ENCODE peak calls at places on chromosome X, in ten cellular contexts. J is GM12878, P is endothelial cell, A is lower leg skin, Z is kidney epithelial cell, U is nephron progenitor cell, G is AG04449, R is left ventricle myocardium inferior, N is OCI-LY7, I is GM23338. Y is an unnamed sample.

GRCh38 chrX:47571215-47571614 is 10.2 kb downstream of the ARAF start:
- DNase-seq in J (no peak), P (no peak), A (no peak), Z (no peak), U (no peak), G (no peak), R (no peak), N (no peak), I (no peak), Y (peak)

GRCh38 chrX:77910108-77910840 is at the start of gene ATP7A:
- DNase-seq in J (peak), P (peak), A (peak), Z (peak), U (peak), G (peak), R (peak), N (peak), I (peak), Y (peak)

GRCh38 chrX:18674788-18675735 is 3.2 kb upstream of the RS1 start:
- DNase-seq in J (peak), P (peak), A (peak), Z (no peak), U (peak), G (no peak), R (peak), N (peak), I (peak), Y (peak)

GRCh38 chrX:22136711-22137110 is 104.6 kb downstream of the PHEX start:
- DNase-seq in J (no peak), P (no peak), A (no peak), Z (no peak), U (no peak), G (no peak), R (no peak), N (no peak), I (no peak), Y (no peak)

GRCh38 chrX:37350034-37350365 is 836 bp downstream of the PRRG1 start:
- DNase-seq in J (no peak), P (no peak), A (no peak), Z (no peak), U (no peak), G (no peak), R (no peak), N (no peak), I (no peak), Y (no peak)

GRCh38 chrX:18855919-18856644 is 127.8 kb downstream of the PHKA2 start:
- DNase-seq in J (peak), P (no peak), A (no peak), Z (peak), U (no peak), G (no peak), R (no peak), N (no peak), I (no peak), Y (peak)

GRCh38 chrX:723781-724180 is 93.2 kb downstream of the SHOX start:
- DNase-seq in J (no peak), P (no peak), A (no peak), Z (no peak), U (no peak), G (no peak), R (no peak), N (no peak), I (no peak), Y (no peak)

GRCh38 chrX:97547873-97548578 is 664.3 kb downstream of the RPA4 start:
- DNase-seq in J (no peak), P (no peak), A (no peak), Z (no peak), U (no peak), G (no peak), R (no peak), N (no peak), I (no peak), Y (no peak)

GRCh38 chrX:129738466-129739308 is at the start of gene XPNPEP2:
- DNase-seq in J (no peak), P (no peak), A (no peak), Z (no peak), U (no peak), G (no peak), R (peak), N (no peak), I (peak), Y (no peak)

GRCh38 chrX:43958529-43958928 is 14.7 kb downstream of the NDP start:
- DNase-seq in J (peak), P (peak), A (no peak), Z (peak), U (peak), G (peak), R (no peak), N (peak), I (peak), Y (peak)

GRCh38 chrX:33195698-33196097 is 15.7 kb downstream of the DMD start:
- DNase-seq in J (no peak), P (no peak), A (no peak), Z (no peak), U (no peak), G (no peak), R (no peak), N (no peak), I (no peak), Y (no peak)

DNA sequence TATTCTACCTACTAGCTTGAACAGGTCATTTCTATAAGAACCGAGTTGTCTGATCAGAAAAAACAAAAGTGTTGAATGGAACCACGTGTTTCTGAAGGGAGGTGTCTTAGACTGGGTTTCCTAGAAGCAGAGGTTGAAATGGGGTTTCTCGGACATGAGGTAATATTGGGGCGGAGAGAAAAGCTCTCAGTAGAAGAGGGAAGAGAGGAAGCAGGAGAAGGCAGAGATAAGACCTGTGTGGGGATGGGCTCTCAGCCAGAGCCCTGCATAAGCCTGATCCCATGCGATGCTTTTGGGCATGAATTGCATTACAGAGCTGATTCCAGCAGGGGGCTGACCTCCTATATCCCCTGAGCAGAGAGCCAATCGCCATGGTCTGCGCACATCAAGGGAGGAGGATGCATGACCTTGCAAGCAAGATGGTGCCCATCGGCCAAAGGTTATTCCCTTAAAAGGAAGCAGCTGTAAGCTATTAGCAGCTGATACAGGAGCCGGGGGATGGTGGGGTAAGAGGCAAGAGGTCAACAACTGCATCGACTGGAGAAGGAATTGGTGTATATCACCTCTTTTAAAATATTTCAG is 7.7 kb downstream of the ANOS1 start:
- DNase-seq in J (no peak), P (peak), A (no peak), Z (no peak), U (no peak), G (no peak), R (no peak), N (no peak), I (peak), Y (no peak)
- TF ChIP-seq CTCF in J (peak), P (no peak), A (no peak), Z (no peak), U (peak), G (no peak), R (no peak), N (peak), I (peak), Y (no peak)

GRCh38 chrX:51459125-51459524 is 37.3 kb downstream of the NUDT11 start:
- DNase-seq in J (no peak), P (peak), A (no peak), Z (no peak), U (no peak), G (no peak), R (no peak), N (peak), I (peak), Y (no peak)
- TF ChIP-seq CTCF in J (peak), P (peak), A (no peak), Z (peak), U (no peak), G (peak), R (peak), N (peak), I (peak), Y (peak)

GRCh38 chrX:40663880-40664630 is 16.7 kb upstream of the CXorf38 start:
- DNase-seq in J (no peak), P (peak), A (no peak), Z (no peak), U (peak), G (no peak), R (no peak), N (no peak), I (peak), Y (no peak)
- TF ChIP-seq CTCF in J (peak), P (no peak), A (no peak), Z (peak), U (no peak), G (peak), R (peak), N (peak), I (peak), Y (peak)

GRCh38 chrX:13747836-13748235 is 13.3 kb downstream of the OFD1 start:
- DNase-seq in J (no peak), P (peak), A (no peak), Z (peak), U (no peak), G (no peak), R (peak), N (peak), I (peak), Y (no peak)
- TF ChIP-seq CTCF in J (peak), P (no peak), A (no peak), Z (peak), U (peak), G (peak), R (peak), N (peak), I (peak), Y (peak)

GRCh38 chrX:99301990-99302389 is 1108.1 kb downstream of the PCDH19 start:
- DNase-seq in J (no peak), P (no peak), A (no peak), Z (no peak), U (no peak), G (no peak), R (no peak), N (peak), I (peak), Y (no peak)
- TF ChIP-seq CTCF in J (peak), P (peak), A (no peak), Z (peak), U (peak), G (no peak), R (no peak), N (peak), I (peak), Y (peak)

GRCh38 chrX:17374619-17375360 is at the start of gene NHS:
- DNase-seq in J (no peak), P (peak), A (peak), Z (no peak), U (peak), G (no peak), R (peak), N (no peak), I (peak), Y (no peak)
- TF ChIP-seq CTCF in J (no peak), P (peak), A (no peak), Z (peak), U (peak), G (peak), R (peak), N (no peak), I (peak), Y (no peak)

DNA sequence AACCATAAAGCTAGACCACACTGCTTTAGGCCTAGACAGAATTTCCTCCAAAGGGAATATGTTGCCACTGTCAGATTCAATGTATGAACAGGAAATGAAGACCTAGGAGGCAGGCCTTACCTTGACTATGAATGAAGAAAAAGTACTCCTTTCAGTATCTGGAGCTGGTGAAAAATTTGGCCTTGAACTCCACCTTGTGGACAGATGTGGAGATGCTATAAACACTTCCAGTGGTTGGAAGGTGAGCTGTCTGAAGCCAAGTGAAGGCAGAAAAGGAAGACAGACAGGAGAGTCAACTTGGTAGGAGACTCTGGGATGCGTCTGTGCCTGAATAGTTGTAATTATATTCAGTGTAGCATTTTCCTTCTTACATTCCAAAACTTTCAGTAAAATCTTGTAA is 17.2 kb downstream of the SPIN3 start:
- DNase-seq in J (peak), P (peak), A (no peak), Z (no peak), U (peak), G (no peak), R (no peak), N (peak), I (peak), Y (peak)
- TF ChIP-seq CTCF in J (peak), P (peak), A (no peak), Z (peak), U (peak), G (peak), R (peak), N (peak), I (peak), Y (peak)

DNA sequence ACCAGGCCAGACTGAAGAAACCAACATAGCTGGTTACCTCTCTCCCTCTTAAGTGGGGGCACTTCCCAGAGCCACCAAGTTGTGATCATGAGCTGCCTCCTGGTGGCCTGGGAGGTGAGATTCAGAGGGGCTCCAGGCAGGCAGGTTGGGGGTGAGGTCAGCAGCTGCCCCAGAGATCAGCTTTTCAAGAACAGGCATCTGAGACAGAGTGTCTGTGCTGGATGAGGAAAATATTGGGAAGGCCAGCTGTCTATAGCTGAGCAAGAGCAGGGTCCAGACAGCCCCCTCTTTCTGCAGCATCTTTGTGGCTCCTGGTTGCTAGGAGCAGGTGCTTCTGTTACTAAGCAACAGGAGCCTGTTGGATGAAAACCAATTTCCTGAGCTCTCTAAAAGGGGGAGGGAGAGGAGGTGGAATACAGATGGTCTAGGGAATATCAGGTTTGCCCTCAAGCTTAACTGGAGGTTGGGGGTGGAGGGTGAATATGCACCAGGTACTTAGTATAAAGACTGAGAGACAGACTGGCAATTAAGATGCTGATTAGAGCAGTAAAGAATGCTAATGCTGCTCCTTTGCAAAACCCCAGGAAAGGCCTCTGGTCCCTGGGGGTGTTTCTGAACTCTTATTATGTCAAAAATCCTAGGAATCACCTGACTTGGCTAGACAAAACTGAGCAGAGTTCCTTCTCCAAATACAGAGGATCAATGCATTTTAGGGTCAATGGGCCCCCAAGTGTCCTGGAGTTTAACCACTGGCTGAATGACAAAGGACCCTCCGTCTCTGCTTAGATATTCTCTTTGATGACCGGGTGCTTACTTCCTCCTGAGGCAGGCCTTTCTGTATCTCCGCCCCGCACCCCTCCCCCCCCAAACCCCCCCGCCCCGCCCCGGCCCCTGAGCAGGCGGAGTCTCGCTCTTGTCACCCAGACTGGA is 21.4 kb downstream of the ZCCHC13 start:
- DNase-seq in J (no peak), P (peak), A (no peak), Z (no peak), U (no peak), G (no peak), R (no peak), N (no peak), I (peak), Y (no peak)
- TF ChIP-seq CTCF in J (no peak), P (no peak), A (no peak), Z (no peak), U (no peak), G (no peak), R (no peak), N (no peak), I (peak), Y (no peak)

DNA sequence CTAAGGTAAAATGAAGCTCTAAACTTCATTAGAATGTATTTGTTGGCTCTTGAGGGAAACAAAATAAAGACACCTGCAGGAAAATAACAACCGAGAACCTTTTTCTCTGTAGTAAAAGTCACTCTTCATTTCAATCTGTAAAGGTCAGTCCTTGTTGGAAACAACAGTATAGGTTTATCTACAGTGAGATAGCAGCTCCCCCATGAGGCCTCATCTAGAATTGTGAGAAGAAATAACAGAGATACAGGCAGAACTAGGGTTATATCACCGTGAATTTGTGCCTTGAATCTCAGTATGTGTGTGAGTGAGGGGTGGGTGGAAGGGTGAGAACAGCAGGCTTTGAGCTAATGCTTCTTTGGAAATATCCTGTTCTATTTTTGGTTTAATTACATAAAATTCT is 107.8 kb upstream of the FMR1 start:
- DNase-seq in J (no peak), P (peak), A (no peak), Z (no peak), U (no peak), G (no peak), R (no peak), N (peak), I (peak), Y (peak)
- TF ChIP-seq CTCF in J (peak), P (no peak), A (no peak), Z (peak), U (peak), G (no peak), R (peak), N (peak), I (peak), Y (peak)

Y was measured in GM10248.